ENCODE peak calls at places on chromosome 21, in five cellular contexts. N, F, P, B and W are unnamed samples. For H3K4me1, the result is how much of the 10 kb centered on the place peaks cover.

GRCh38 chr21:38849776-38850175 is 44.0 kb downstream of the ETS2 start:
- DNase-seq in F (no peak), N (no peak), B (no peak), P (no peak), W (no peak)

GRCh38 chr21:9737871-9738520 is 783.4 kb upstream of the TPTE start:
- DNase-seq in P (no peak), B (no peak), F (no peak), N (no peak), W (no peak)

GRCh38 chr21:38067086-38067739 is 151.0 kb upstream of the KCNJ6 start:
- DNase-seq in P (no peak), B (no peak), N (no peak), F (no peak), W (no peak)

GRCh38 chr21:30480145-30480544 is at the start of gene KRTAP19-1:
- DNase-seq in B (no peak), N (no peak), F (no peak), P (no peak), W (no peak)

GRCh38 chr21:37862536-37862935 is 53.7 kb downstream of the KCNJ6 start:
- DNase-seq in F (peak), P (no peak), B (no peak), N (no peak), W (no peak)

GRCh38 chr21:33975548-33976081 is 60.0 kb upstream of the ATP5PO start:
- DNase-seq in N (no peak), B (no peak), P (no peak), F (no peak), W (peak)

GRCh38 chr21:45332415-45332814 is 44.7 kb upstream of the POFUT2 start:
- DNase-seq in P (no peak), N (no peak), F (no peak), B (peak), W (no peak)

GRCh38 chr21:16589499-16589898 is 859.7 kb downstream of the USP25 start:
- DNase-seq in F (no peak), P (no peak), N (no peak), B (no peak), W (no peak)

GRCh38 chr21:45449658-45450502 is 44.9 kb downstream of the COL18A1 start:
- DNase-seq in B (peak), F (no peak), P (no peak), N (no peak), W (peak)

GRCh38 chr21:44454747-44455523 is at the start of gene LRRC3:
- DNase-seq in F (peak), N (peak), B (peak), P (peak), W (peak)

GRCh38 chr21:16509466-16509865 is 779.7 kb downstream of the USP25 start:
- DNase-seq in F (no peak), B (no peak), P (no peak), N (no peak), W (peak)

GRCh38 chr21:44892095-44892494 is 18.6 kb upstream of the PTTG1IP start:
- DNase-seq in F (no peak), P (no peak), B (no peak), N (no peak), W (no peak)

GRCh38 chr21:44520326-44521300 is 19.4 kb downstream of the KRTAP10-1 start:
- DNase-seq in B (no peak), P (peak), F (no peak), N (peak), W (no peak)

GRCh38 chr21:22174746-22175145 is 1176.5 kb downstream of the NCAM2 start:
- DNase-seq in F (no peak), P (no peak), B (no peak), N (no peak), W (no peak)

GRCh38 chr21:41919666-41920398 is 34.0 kb downstream of the C2CD2 start:
- DNase-seq in B (no peak), N (no peak), P (no peak), F (no peak), W (no peak)

GRCh38 chr21:41924355-41924754 is 29.5 kb downstream of the C2CD2 start:
- DNase-seq in B (no peak), N (no peak), P (no peak), F (no peak), W (peak)

GRCh38 chr21:41918561-41919358 is 35.1 kb downstream of the C2CD2 start:
- DNase-seq in N (no peak), F (no peak), P (no peak), B (no peak), W (no peak)

GRCh38 chr21:41923641-41924342 is 30.0 kb downstream of the C2CD2 start:
- DNase-seq in N (no peak), P (no peak), B (no peak), F (peak), W (peak)

DNA sequence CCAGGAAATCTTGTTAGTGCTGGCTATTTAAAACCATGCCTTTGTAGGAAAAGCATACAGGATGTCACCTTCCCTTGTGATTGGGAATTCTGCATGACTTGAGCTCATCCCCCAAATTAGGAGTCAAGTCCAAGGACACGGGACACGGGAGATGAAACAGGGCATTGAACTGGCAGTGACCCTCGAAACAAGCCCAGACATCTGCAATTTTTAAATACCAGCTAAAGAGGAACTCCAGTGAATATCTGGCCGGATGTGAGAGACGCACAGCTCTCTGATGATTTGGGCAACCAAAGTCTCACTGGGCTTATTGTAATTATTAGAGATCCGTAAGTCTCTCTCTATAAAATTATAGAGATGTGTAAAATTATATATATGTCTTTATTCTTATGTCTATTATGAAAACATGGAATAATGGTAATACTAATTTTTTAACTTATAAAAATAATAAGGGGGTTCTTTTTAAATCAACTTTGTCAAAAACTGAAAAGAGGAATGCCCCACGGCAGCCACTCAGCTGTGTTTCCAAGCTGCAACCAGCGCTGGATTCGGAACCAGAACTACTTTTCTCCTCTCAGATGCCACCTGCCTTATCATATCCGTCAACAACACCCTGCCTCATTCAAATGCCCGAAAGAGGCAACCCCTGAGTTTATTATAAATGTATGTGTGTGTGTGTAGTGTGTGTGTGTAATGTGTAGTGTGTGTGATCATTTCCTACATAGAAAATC is 32.6 kb downstream of the C2CD2 start:
- DNase-seq in F (peak), B (no peak), P (no peak), N (no peak), W (no peak)
- H3K4me1 ChIP-seq in F (half or more), B (under half), P (under half), N (under half), W (under half)

GRCh38 chr21:42022906-42023305 is 12.7 kb upstream of the ZBTB21 start:
- DNase-seq in N (no peak), B (no peak), P (no peak), F (no peak), W (no peak)
- H3K27ac ChIP-seq in N (no peak), B (no peak), P (no peak), F (no peak), W (no peak)

GRCh38 chr21:35340273-35340672 is 291.2 kb upstream of the RUNX1 start:
- DNase-seq in N (peak), P (no peak), F (no peak), B (no peak), W (no peak)
- H3K4me1 ChIP-seq in N (under half), P (under half), F (under half), B (under half), W (under half)

GRCh38 chr21:42096593-42096992 is 25.5 kb downstream of the UMODL1 start:
- DNase-seq in P (no peak), N (no peak), F (no peak), B (no peak), W (no peak)
- H3K27ac ChIP-seq in P (no peak), N (no peak), F (no peak), B (peak), W (peak)